ENCODE peak calls at places on chromosomes 5 and 9, in five cellular contexts. R is NAMALWA, W is dorsolateral prefrontal cortex, B is Peyer's patch, A is BJ. Z is an unnamed sample.

GRCh38 chr5:154858251-154858971 is at the start of gene CNOT8:
- DNase-seq in B (peak), R (peak), W (peak), A (peak), Z (peak)

GRCh38 chr5:39270172-39270848 is 50.9 kb upstream of the FYB1 start:
- DNase-seq in W (no peak), A (no peak), R (no peak), B (no peak), Z (no peak)

GRCh38 chr9:112354081-112354743 is 20.8 kb upstream of the PTBP3 start:
- DNase-seq in R (no peak), B (no peak), W (no peak), A (no peak), Z (no peak)

GRCh38 chr9:133470427-133470924 is 8.4 kb downstream of the SLC2A6 start:
- DNase-seq in R (no peak), A (no peak), W (no peak), B (no peak), Z (no peak)

GRCh38 chr5:104016650-104017049 is 454.1 kb upstream of the NUDT12 start:
- DNase-seq in W (no peak), R (no peak), B (no peak), A (peak), Z (no peak)

GRCh38 chr5:161183559-161183958 is 331.5 kb upstream of the ATP10B start:
- DNase-seq in B (no peak), W (no peak), A (no peak), R (no peak), Z (no peak)

GRCh38 chr5:40441733-40442132 is 238.0 kb upstream of the PTGER4 start:
- DNase-seq in B (peak), R (no peak), W (no peak), A (no peak), Z (no peak)

GRCh38 chr5:138303365-138303764 is 28.2 kb downstream of the CDC25C start:
- DNase-seq in A (no peak), B (no peak), W (no peak), R (no peak), Z (no peak)

GRCh38 chr9:105148328-105149006 is 96.0 kb upstream of the SLC44A1 start:
- DNase-seq in B (no peak), W (no peak), A (no peak), R (peak), Z (no peak)

GRCh38 chr5:132877466-132877865 is 4.0 kb downstream of the LEAP2 start:
- DNase-seq in B (no peak), R (no peak), W (no peak), A (no peak), Z (no peak)

GRCh38 chr5:8981016-8981415 is 564.9 kb downstream of the SEMA5A start:
- DNase-seq in B (no peak), A (no peak), R (no peak), W (no peak), Z (no peak)

GRCh38 chr9:122379340-122379739 is 8.5 kb downstream of the PTGS1 start:
- DNase-seq in W (no peak), A (no peak), R (peak), B (no peak), Z (no peak)